ENCODE peak calls at places on chromosomes 4 and X, in six cellular contexts. Q is astrocyte of the spinal cord; D is endothelial cell; Y is cardiac fibroblast; E is Caco-2; G is CD8-positive, alpha-beta T cell. N is an unnamed sample.

GRCh38 chrX:73977542-73978169 is 326.3 kb upstream of the ZCCHC13 start:
- DNase-seq in Q (peak; percentile 36), D (no peak), Y (no peak), E (no peak), G (no peak), N (peak; percentile 31)

GRCh38 chrX:111511477-111511876 is at the start of gene SERTM2:
- DNase-seq in Q (peak; percentile 46), D (no peak), Y (peak; percentile 29), E (peak; percentile 9), G (no peak), N (no peak)

GRCh38 chr4:181966084-181966483 is 277.1 kb upstream of the TENM3 start:
- DNase-seq in Q (peak; percentile 53), D (no peak), Y (peak; percentile 5), E (no peak), G (no peak), N (peak; percentile 6)

GRCh38 chr4:24794916-24795665 is at the start of gene SOD3:
- DNase-seq in Q (peak; percentile 79), D (peak; percentile 60), Y (peak; percentile 93), E (peak; percentile 66), G (no peak), N (no peak)

GRCh38 chr4:121126449-121127006 is 37.6 kb downstream of the TNIP3 start:
- DNase-seq in Q (no peak), D (no peak), Y (no peak), E (no peak), G (no peak), N (no peak)

GRCh38 chr4:138438608-138439007 is 196.5 kb upstream of the SLC7A11 start:
- DNase-seq in Q (peak; percentile 28), D (no peak), Y (no peak), E (no peak), G (no peak), N (no peak)

GRCh38 chrX:148672526-148672925 is 172.1 kb downstream of the AFF2 start:
- DNase-seq in Q (no peak), D (no peak), Y (no peak), E (no peak), G (no peak), N (no peak)

GRCh38 chr4:122889726-122890125 is 32.7 kb downstream of the NUDT6 start:
- DNase-seq in Q (no peak), D (no peak), Y (no peak), E (no peak), G (no peak), N (no peak)

GRCh38 chr4:168528131-168528949 is 31.5 kb downstream of the PALLD start:
- DNase-seq in Q (peak; percentile 57), D (no peak), Y (peak; percentile 27), E (no peak), G (no peak), N (no peak)

GRCh38 chr4:150923945-150924344 is 91.1 kb downstream of the LRBA start:
- DNase-seq in Q (no peak), D (no peak), Y (no peak), E (no peak), G (no peak), N (no peak)

GRCh38 chrX:17743913-17744312 is 6.6 kb downstream of the SCML1 start:
- DNase-seq in Q (no peak), D (no peak), Y (no peak), E (no peak), G (no peak), N (no peak)

GRCh38 chrX:17741123-17741511 is 3.8 kb downstream of the SCML1 start:
- DNase-seq in Q (no peak), D (no peak), Y (no peak), E (no peak), G (no peak), N (no peak)

GRCh38 chrX:17748684-17749083 is 11.4 kb downstream of the SCML1 start:
- DNase-seq in Q (no peak), D (no peak), Y (no peak), E (no peak), G (no peak), N (no peak)

GRCh38 chrX:17747692-17748091 is 10.4 kb downstream of the SCML1 start:
- DNase-seq in Q (no peak), D (no peak), Y (no peak), E (no peak), G (no peak), N (no peak)

DNA sequence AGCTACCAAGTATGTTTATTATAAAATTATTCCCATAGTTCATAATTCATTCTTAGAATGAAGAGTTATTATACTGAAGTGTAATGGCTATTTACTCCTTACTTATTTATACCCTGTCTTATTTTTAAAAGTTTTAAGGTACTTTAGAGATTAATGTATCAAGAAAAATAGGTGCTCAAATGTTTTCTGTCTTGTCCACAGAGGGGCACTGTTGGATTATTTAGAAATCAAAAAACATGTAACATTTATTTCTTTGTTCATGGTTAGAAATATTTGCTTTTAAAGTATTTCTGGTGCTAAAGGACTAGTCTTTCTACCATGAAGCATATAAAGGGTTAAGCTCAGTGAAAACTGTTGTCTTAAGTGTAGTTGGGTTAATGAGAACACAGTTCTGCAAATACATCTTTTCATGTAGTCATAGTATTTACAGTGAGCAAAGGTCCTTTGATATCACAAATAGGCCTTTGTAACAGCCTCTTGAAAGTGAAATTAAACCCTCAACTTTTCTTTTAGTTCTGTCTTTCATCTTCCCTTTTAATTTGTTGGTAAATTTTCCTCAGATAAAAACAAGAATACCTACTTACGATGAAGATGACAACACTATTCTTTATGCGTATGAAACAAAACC is 7.7 kb downstream of the SCML1 start:
- DNase-seq in Q (peak; percentile 24), D (no peak), Y (peak; percentile 22), E (no peak), G (no peak), N (no peak)
- TF ChIP-seq CTCF in Q (peak; percentile 15), D (no peak), Y (peak; percentile 10), E (peak; percentile 6), G (peak; percentile 40), N (peak; percentile 27)

DNA sequence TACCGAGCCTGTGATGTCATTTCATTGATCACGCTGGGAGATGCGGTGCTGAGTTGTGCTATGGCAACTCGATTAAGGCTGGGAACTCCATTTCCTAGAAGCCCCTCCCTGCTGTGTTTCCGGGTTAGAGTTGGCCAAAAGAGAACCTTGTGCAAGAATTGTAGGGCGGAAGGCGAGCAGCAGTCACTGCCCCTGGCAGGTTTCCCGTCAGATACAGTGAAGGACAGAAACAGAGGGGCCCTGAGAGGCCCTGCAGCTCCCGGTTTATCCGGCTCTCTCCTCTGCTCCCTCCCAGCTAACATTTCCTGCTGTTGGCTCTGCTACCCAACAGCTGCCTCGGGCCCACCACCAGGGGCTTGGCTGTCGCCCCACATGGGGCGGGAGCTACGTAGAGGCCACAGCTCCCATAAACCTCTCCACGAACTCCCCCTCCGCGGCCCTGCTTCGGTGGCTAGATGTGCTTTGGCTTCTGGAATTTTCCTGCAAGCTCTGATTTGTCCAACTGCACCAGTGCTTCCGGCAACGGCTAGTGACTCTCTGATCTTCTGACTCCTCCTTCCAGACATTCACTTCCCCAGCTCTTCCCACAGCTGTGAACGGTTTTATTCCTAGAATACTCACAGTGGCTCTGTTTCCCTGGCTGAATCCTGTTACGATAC is 74.9 kb upstream of the USP9X start:
- DNase-seq in Q (peak; percentile 86), D (peak; percentile 38), Y (peak; percentile 98), E (no peak), G (peak; percentile 69), N (peak; percentile 40)
- TF ChIP-seq CTCF in Q (peak; percentile 18), D (no peak), Y (peak; percentile 17), E (no peak), G (no peak), N (no peak)

GRCh38 chr4:132824721-132825120 is 324.4 kb upstream of the PCDH10 start:
- DNase-seq in Q (no peak), D (no peak), Y (no peak), E (no peak), G (no peak), N (no peak)

GRCh38 chr4:132827522-132827921 is 321.6 kb upstream of the PCDH10 start:
- DNase-seq in Q (no peak), D (no peak), Y (no peak), E (no peak), G (no peak), N (peak; percentile 7)
- TF ChIP-seq CTCF in Q (no peak), D (no peak), Y (no peak), E (no peak), G (no peak), N (no peak)

GRCh38 chrX:149829751-149830191 is 48.0 kb downstream of the MAGEA9 start:
- DNase-seq in Q (peak; percentile 71), D (no peak), Y (peak; percentile 7), E (no peak), G (no peak), N (no peak)

GRCh38 chrX:149827254-149827653 is 45.5 kb downstream of the MAGEA9 start:
- DNase-seq in Q (no peak), D (no peak), Y (no peak), E (no peak), G (no peak), N (no peak)

GRCh38 chrX:149830192-149830873 is 48.6 kb downstream of the MAGEA9 start:
- DNase-seq in Q (peak; percentile 55), D (peak; percentile 26), Y (peak; percentile 19), E (no peak), G (no peak), N (no peak)

DNA sequence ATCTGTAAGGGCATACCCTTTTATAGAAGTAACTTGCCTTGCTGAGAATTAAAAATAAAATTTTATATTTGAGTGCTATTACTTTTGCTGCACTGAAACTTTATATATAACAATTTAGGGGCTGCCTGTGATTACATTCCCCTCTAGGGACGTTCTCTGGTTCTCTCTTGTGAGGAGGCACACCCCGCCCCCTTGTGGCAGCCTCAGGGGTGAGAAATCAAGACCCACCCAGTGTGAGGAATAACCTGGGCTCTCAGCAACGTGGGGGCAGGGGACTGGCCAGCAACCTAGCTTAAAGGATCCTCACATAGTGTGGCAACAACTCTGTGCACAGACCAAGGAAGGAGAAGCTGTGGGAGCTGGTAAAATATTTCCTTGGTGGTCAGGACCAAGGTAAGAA is 43.7 kb downstream of the MAGEA9 start:
- DNase-seq in Q (no peak), D (peak; percentile 41), Y (peak; percentile 17), E (peak; percentile 75), G (no peak), N (no peak)
- TF ChIP-seq CTCF in Q (peak; percentile 50), D (no peak), Y (peak; percentile 18), E (peak; percentile 63), G (peak; percentile 35), N (peak; percentile 54)

GRCh38 chrX:86133761-86134160 is 14.5 kb upstream of the DACH2 start:
- DNase-seq in Q (no peak), D (no peak), Y (peak; percentile 10), E (no peak), G (no peak), N (no peak)
- TF ChIP-seq CTCF in Q (peak; percentile 63), D (peak; percentile 30), Y (peak; percentile 46), E (peak; percentile 46), G (peak; percentile 38), N (peak; percentile 56)